ENCODE peak calls at places on chromosomes 16 and 17, in seven cellular contexts. One of them, this sample, is unnamed. For H3K4me1, the result is how much of the 10 kb centered on the place peaks cover.

GRCh38 chr17:40121886-40122465 is at the start of gene MSL1:
- DNase-seq in breast epithelium: peak
- DNase-seq in gastrocnemius medialis: peak
- DNase-seq in stomach: peak
- DNase-seq in heart left ventricle: peak
- DNase-seq in uterus: peak
- DNase-seq in esophagus muscularis mucosa: peak
- DNase-seq in this sample: peak

GRCh38 chr16:66539628-66540469 is 10.1 kb downstream of the TK2 start:
- DNase-seq in breast epithelium: no peak
- DNase-seq in heart left ventricle: no peak
- DNase-seq in uterus: no peak
- DNase-seq in gastrocnemius medialis: no peak
- DNase-seq in esophagus muscularis mucosa: no peak
- DNase-seq in stomach: no peak
- DNase-seq in this sample: no peak

GRCh38 chr16:24980077-24980793 is 34.9 kb downstream of the ARHGAP17 start:
- DNase-seq in gastrocnemius medialis: peak
- DNase-seq in uterus: no peak
- DNase-seq in heart left ventricle: peak
- DNase-seq in breast epithelium: no peak
- DNase-seq in esophagus muscularis mucosa: no peak
- DNase-seq in stomach: no peak
- DNase-seq in this sample: peak

GRCh38 chr17:29590261-29590978 is 972 bp upstream of the GIT1 start:
- DNase-seq in stomach: no peak
- DNase-seq in breast epithelium: no peak
- DNase-seq in esophagus muscularis mucosa: no peak
- DNase-seq in gastrocnemius medialis: no peak
- DNase-seq in heart left ventricle: no peak
- DNase-seq in uterus: peak
- DNase-seq in this sample: no peak

GRCh38 chr17:45894022-45894784 is at the start of gene MAPT:
- DNase-seq in breast epithelium: peak
- DNase-seq in uterus: peak
- DNase-seq in heart left ventricle: peak
- DNase-seq in gastrocnemius medialis: peak
- DNase-seq in esophagus muscularis mucosa: peak
- DNase-seq in stomach: peak
- DNase-seq in this sample: peak

GRCh38 chr16:26762596-26762995 is 304.1 kb upstream of the C16orf82 start:
- DNase-seq in esophagus muscularis mucosa: no peak
- DNase-seq in uterus: no peak
- DNase-seq in stomach: no peak
- DNase-seq in heart left ventricle: no peak
- DNase-seq in gastrocnemius medialis: no peak
- DNase-seq in breast epithelium: no peak
- DNase-seq in this sample: no peak

GRCh38 chr17:35766903-35767510 is 6.3 kb downstream of the C17orf50 start:
- DNase-seq in gastrocnemius medialis: no peak
- DNase-seq in esophagus muscularis mucosa: no peak
- DNase-seq in uterus: no peak
- DNase-seq in stomach: peak
- DNase-seq in heart left ventricle: no peak
- DNase-seq in breast epithelium: no peak
- DNase-seq in this sample: peak

GRCh38 chr17:68771867-68772515 is 170.8 kb upstream of the FAM20A start:
- DNase-seq in uterus: peak
- DNase-seq in stomach: no peak
- DNase-seq in gastrocnemius medialis: no peak
- DNase-seq in breast epithelium: no peak
- DNase-seq in esophagus muscularis mucosa: no peak
- DNase-seq in heart left ventricle: no peak
- DNase-seq in this sample: no peak

GRCh38 chr17:31492880-31493655 is 101.6 kb downstream of the RAB11FIP4 start:
- DNase-seq in uterus: no peak
- DNase-seq in gastrocnemius medialis: no peak
- DNase-seq in stomach: peak
- DNase-seq in breast epithelium: no peak
- DNase-seq in esophagus muscularis mucosa: no peak
- DNase-seq in heart left ventricle: no peak
- DNase-seq in this sample: no peak

GRCh38 chr17:60229189-60229802 is 79.5 kb downstream of the CA4 start:
- DNase-seq in esophagus muscularis mucosa: no peak
- DNase-seq in stomach: no peak
- DNase-seq in heart left ventricle: no peak
- DNase-seq in breast epithelium: no peak
- DNase-seq in uterus: no peak
- DNase-seq in gastrocnemius medialis: no peak
- DNase-seq in this sample: no peak

GRCh38 chr16:82425661-82426060 is 201.1 kb upstream of the CDH13 start:
- DNase-seq in stomach: no peak
- DNase-seq in gastrocnemius medialis: no peak
- DNase-seq in uterus: no peak
- DNase-seq in breast epithelium: no peak
- DNase-seq in heart left ventricle: no peak
- DNase-seq in esophagus muscularis mucosa: peak
- DNase-seq in this sample: no peak

GRCh38 chr16:81875461-81875860 is 96.4 kb downstream of the PLCG2 start:
- DNase-seq in gastrocnemius medialis: no peak
- DNase-seq in esophagus muscularis mucosa: no peak
- DNase-seq in breast epithelium: no peak
- DNase-seq in heart left ventricle: no peak
- DNase-seq in uterus: no peak
- DNase-seq in stomach: no peak
- DNase-seq in this sample: no peak

GRCh38 chr16:2682209-2683021 is at the start of gene KCTD5:
- DNase-seq in gastrocnemius medialis: peak
- DNase-seq in esophagus muscularis mucosa: peak
- DNase-seq in heart left ventricle: peak
- DNase-seq in uterus: peak
- DNase-seq in breast epithelium: peak
- DNase-seq in stomach: peak
- DNase-seq in this sample: peak

DNA sequence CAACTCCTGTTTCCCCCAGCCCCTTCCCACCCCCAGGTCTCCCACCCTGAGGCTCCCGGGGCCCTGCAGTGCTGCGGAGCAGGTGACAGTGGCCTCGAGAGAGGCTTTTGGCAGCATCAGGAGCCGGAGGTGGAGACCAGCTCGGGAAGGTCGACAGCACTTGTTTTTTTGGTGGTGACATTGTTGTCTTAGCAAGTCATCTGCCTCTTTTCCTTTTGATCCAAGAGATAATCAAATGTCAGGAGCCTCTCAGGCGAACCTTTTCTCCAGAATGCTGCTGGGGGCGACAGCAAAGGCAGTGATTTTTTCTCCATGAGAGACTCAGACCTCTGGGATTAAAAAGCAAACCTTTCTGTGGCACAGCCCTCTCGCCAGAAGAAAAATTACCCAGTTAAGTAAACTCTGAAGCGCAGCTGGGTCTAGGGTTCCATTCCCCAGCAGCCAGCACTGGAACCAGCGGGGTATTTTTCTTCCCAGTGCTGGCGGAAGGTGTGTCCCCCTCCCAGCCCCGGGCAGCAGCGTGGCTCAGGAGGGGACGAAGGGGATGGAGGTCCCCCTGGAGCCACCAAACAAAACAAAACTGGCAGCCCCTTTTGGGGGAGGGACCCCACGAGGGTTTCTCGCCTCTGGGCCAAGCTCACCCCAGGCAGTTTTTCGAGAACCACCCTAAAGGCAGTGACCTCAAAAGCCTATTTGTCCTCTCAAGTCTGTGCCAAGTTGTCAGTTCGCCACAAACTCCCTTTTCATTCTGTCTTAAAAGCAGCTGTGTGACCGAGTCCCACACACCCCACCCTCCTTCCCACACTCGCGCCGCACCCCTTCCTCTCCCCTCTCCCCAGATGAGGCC is 37.1 kb downstream of the GRIN2C start:
- DNase-seq in stomach: no peak
- DNase-seq in breast epithelium: no peak
- DNase-seq in heart left ventricle: peak
- DNase-seq in uterus: no peak
- DNase-seq in esophagus muscularis mucosa: no peak
- DNase-seq in gastrocnemius medialis: peak
- DNase-seq in this sample: no peak
- H3K4me1 ChIP-seq in stomach: under half
- H3K4me1 ChIP-seq in breast epithelium: under half
- H3K4me1 ChIP-seq in heart left ventricle: under half
- H3K4me1 ChIP-seq in uterus: under half
- H3K4me1 ChIP-seq in esophagus muscularis mucosa: under half
- H3K4me1 ChIP-seq in gastrocnemius medialis: under half
- H3K4me1 ChIP-seq in this sample: under half

DNA sequence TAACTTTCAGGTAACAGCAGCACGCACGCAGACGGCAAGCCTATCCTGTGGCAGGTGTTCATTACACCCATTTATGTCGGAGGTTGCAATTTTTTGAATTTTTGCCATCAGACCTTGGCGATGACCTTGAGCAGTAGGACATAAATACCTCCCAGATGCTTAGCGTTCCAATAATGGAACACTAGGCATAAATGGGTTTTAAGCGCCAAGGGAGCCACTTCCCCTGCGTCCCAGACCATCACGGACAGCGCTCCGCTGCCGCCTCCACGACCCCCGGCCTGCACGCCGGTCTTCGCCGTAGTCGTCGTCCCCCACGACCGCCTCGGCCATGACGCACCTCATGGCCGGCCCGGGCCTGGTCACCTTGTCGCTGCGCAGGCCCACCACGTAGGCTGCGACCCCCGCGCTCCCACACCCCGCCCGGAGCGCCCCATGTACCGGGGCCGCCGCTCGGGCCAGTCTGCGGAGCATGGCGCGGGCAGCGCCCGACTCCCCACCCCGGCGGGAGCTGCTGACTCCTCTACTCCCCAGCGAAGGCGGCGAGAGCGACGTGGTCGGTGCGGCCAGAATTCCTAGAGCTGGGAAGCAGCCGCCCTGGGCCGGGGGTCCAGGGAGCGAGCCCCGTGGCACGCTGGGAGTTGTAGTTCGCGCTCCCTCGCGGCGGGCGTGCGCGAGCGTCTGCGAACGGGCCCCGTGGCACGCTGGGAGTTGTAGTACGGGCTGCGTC is 22.7 kb downstream of the TMEM235 start:
- DNase-seq in gastrocnemius medialis: peak
- DNase-seq in heart left ventricle: peak
- DNase-seq in stomach: peak
- DNase-seq in breast epithelium: peak
- DNase-seq in uterus: peak
- DNase-seq in esophagus muscularis mucosa: no peak
- DNase-seq in this sample: peak
- TF ChIP-seq POLR2A in gastrocnemius medialis: peak
- TF ChIP-seq POLR2A in heart left ventricle: peak
- TF ChIP-seq POLR2A in stomach: no peak
- TF ChIP-seq POLR2A in breast epithelium: no peak
- TF ChIP-seq POLR2A in uterus: peak
- TF ChIP-seq POLR2A in esophagus muscularis mucosa: no peak
- TF ChIP-seq POLR2A in this sample: peak

GRCh38 chr16:85002099-85002541 is 9.2 kb downstream of the ZDHHC7 start:
- DNase-seq in esophagus muscularis mucosa: no peak
- DNase-seq in uterus: no peak
- DNase-seq in breast epithelium: no peak
- DNase-seq in heart left ventricle: no peak
- DNase-seq in gastrocnemius medialis: no peak
- DNase-seq in stomach: no peak
- DNase-seq in this sample: no peak
- H3K4me3 ChIP-seq in esophagus muscularis mucosa: peak
- H3K4me3 ChIP-seq in uterus: peak
- H3K4me3 ChIP-seq in breast epithelium: no peak
- H3K4me3 ChIP-seq in heart left ventricle: peak
- H3K4me3 ChIP-seq in gastrocnemius medialis: peak
- H3K4me3 ChIP-seq in stomach: peak
- H3K4me3 ChIP-seq in this sample: no peak

GRCh38 chr17:50149099-50149424 is 1.4 kb downstream of the PPP1R9B start:
- DNase-seq in stomach: no peak
- DNase-seq in uterus: no peak
- DNase-seq in heart left ventricle: no peak
- DNase-seq in breast epithelium: no peak
- DNase-seq in esophagus muscularis mucosa: no peak
- DNase-seq in gastrocnemius medialis: no peak
- DNase-seq in this sample: no peak
- H3K4me1 ChIP-seq in stomach: half or more
- H3K4me1 ChIP-seq in uterus: under half
- H3K4me1 ChIP-seq in heart left ventricle: half or more
- H3K4me1 ChIP-seq in breast epithelium: under half
- H3K4me1 ChIP-seq in esophagus muscularis mucosa: half or more
- H3K4me1 ChIP-seq in gastrocnemius medialis: half or more
- H3K4me1 ChIP-seq in this sample: half or more

DNA sequence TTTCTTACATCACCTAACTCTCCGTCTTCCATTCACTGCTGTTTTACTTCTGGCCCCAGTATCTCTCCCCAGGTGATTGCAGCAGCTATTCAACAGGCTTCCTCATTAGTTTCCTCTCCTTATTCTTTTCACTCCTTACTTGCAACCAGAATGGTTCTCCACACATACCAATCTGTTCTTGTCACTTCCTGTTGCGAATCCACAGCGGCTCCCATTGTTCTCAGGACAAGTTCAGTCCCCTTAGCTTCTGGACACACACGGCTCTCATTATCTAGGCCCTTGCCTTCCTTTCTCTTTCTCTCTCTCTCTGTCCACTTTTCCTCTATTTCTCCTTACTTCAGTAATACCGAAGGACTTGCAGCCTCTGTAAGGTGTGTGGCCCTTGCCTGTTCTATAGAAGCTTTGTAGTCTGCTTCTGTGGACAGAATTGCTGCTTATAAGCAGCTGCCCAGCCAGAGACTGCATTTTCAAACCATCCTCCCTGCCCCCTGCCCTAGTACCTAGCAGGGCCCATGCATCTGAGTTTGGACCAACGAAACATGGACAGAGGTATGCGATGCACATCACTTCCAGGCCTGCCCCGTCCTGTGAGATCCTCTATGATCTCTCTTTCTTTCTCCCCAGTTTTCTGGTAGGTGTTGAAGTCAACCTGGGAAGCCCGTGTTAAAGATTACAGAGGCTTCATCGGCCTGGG is 45.7 kb downstream of the VAT1L start:
- DNase-seq in uterus: no peak
- DNase-seq in breast epithelium: no peak
- DNase-seq in stomach: no peak
- DNase-seq in gastrocnemius medialis: no peak
- DNase-seq in heart left ventricle: no peak
- DNase-seq in esophagus muscularis mucosa: no peak
- DNase-seq in this sample: no peak
- TF ChIP-seq POLR2A in uterus: no peak
- TF ChIP-seq POLR2A in breast epithelium: no peak
- TF ChIP-seq POLR2A in stomach: no peak
- TF ChIP-seq POLR2A in gastrocnemius medialis: no peak
- TF ChIP-seq POLR2A in heart left ventricle: no peak
- TF ChIP-seq POLR2A in esophagus muscularis mucosa: no peak
- TF ChIP-seq POLR2A in this sample: no peak

DNA sequence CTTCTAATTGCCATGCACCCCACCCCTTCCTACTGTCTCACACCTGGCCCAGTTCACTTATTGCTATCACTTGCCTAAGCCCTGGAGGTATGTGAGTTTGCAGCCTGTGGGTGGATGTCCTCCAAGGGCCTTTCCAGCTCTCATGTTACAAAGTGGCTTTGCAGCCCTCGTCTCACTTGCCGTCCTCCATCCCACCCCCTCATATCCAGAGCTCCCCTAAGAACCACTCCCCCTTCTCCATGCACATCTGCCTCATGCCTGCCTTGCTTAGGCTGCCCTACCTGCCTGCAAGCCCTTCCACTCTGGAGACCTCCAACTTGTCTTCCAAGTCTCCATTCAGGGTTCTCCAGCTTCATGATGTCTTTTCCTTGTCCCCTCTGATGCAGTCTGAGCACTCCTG is 119.4 kb upstream of the NLRP1 start:
- DNase-seq in heart left ventricle: no peak
- DNase-seq in stomach: no peak
- DNase-seq in gastrocnemius medialis: no peak
- DNase-seq in esophagus muscularis mucosa: no peak
- DNase-seq in uterus: no peak
- DNase-seq in breast epithelium: no peak
- DNase-seq in this sample: no peak
- H3K4me3 ChIP-seq in heart left ventricle: no peak
- H3K4me3 ChIP-seq in stomach: no peak
- H3K4me3 ChIP-seq in gastrocnemius medialis: no peak
- H3K4me3 ChIP-seq in esophagus muscularis mucosa: no peak
- H3K4me3 ChIP-seq in uterus: no peak
- H3K4me3 ChIP-seq in breast epithelium: no peak
- H3K4me3 ChIP-seq in this sample: no peak